ENCODE peak calls at places on chromosomes 16 and 17, in eight cellular contexts. W, U, G, A, M, B, D and F are unnamed samples.

GRCh38 chr16:85615852-85616607 is 2.9 kb downstream of the GSE1 start:
- ATAC-seq in W (peak), U (peak), G (no peak), A (peak), M (peak), B (peak), D (peak), F (peak)

GRCh38 chr16:22685162-22685830 is 128.7 kb upstream of the HS3ST2 start:
- ATAC-seq in W (no peak), U (no peak), G (no peak), A (no peak), M (no peak), B (no peak), D (peak), F (peak)

GRCh38 chr16:50675686-50676610 is 5.2 kb downstream of the SNX20 start:
- ATAC-seq in W (no peak), U (no peak), G (no peak), A (no peak), M (no peak), B (no peak), D (peak), F (no peak)

GRCh38 chr16:11668590-11669379 is 530 bp downstream of the SNN start:
- ATAC-seq in W (no peak), U (no peak), G (no peak), A (no peak), M (peak), B (peak), D (no peak), F (peak)

GRCh38 chr16:24977673-24978065 is 37.5 kb downstream of the ARHGAP17 start:
- ATAC-seq in W (no peak), U (no peak), G (peak), A (no peak), M (no peak), B (no peak), D (peak), F (no peak)

GRCh38 chr16:81511371-81511770 is 66.8 kb downstream of the CMIP start:
- ATAC-seq in W (no peak), U (no peak), G (peak), A (no peak), M (no peak), B (no peak), D (no peak), F (no peak)

GRCh38 chr17:3043737-3044365 is 19.6 kb downstream of the OR1D5 start:
- ATAC-seq in W (no peak), U (no peak), G (no peak), A (no peak), M (no peak), B (no peak), D (no peak), F (no peak)

GRCh38 chr16:28875134-28876015 is 2.9 kb upstream of the ATP2A1 start:
- ATAC-seq in W (no peak), U (no peak), G (no peak), A (no peak), M (no peak), B (no peak), D (no peak), F (no peak)

GRCh38 chr17:13393841-13394710 is 207.7 kb downstream of the HS3ST3A1 start:
- ATAC-seq in W (no peak), U (no peak), G (peak), A (no peak), M (no peak), B (no peak), D (no peak), F (no peak)

GRCh38 chr16:24955975-24956731 is 59.0 kb downstream of the ARHGAP17 start:
- ATAC-seq in W (no peak), U (peak), G (no peak), A (no peak), M (no peak), B (no peak), D (no peak), F (no peak)

GRCh38 chr16:2048116-2048543 is 345 bp downstream of the TSC2 start:
- ATAC-seq in W (no peak), U (no peak), G (peak), A (peak), M (peak), B (no peak), D (no peak), F (peak)

GRCh38 chr16:15996432-15997109 is 47.2 kb downstream of the ABCC1 start:
- ATAC-seq in W (no peak), U (no peak), G (peak), A (no peak), M (no peak), B (no peak), D (peak), F (peak)

GRCh38 chr16:78844028-78844427 is 744.6 kb downstream of the WWOX start:
- ATAC-seq in W (no peak), U (no peak), G (no peak), A (no peak), M (no peak), B (no peak), D (no peak), F (no peak)

GRCh38 chr17:55377885-55378284 is 43.8 kb downstream of the MMD start:
- ATAC-seq in W (no peak), U (no peak), G (no peak), A (no peak), M (no peak), B (no peak), D (no peak), F (no peak)

GRCh38 chr17:59671386-59671785 is 35.8 kb downstream of the PTRH2 start:
- ATAC-seq in W (no peak), U (no peak), G (no peak), A (no peak), M (no peak), B (no peak), D (no peak), F (no peak)